ENCODE peak calls at places on chromosome 18, in ten cellular contexts. X, K, R, O, P, E, G, S, I and Q are unnamed samples.

GRCh38 chr18:53644799-53645471 is 579.5 kb downstream of the MBD2 start:
- DNase-seq in X (no peak), K (no peak), R (no peak), O (no peak), P (no peak), E (no peak), G (no peak), S (no peak), I (no peak), Q (no peak)

GRCh38 chr18:44740000-44740399 is 59.3 kb downstream of the SETBP1 start:
- DNase-seq in X (no peak), K (no peak), R (peak; percentile 69), O (no peak), P (no peak), E (no peak), G (no peak), S (no peak), I (no peak), Q (no peak)

GRCh38 chr18:45412577-45412976 is 202.7 kb upstream of the SLC14A2 start:
- DNase-seq in X (no peak), K (no peak), R (peak; percentile 80), O (no peak), P (no peak), E (no peak), G (no peak), S (no peak), I (no peak), Q (no peak)

GRCh38 chr18:23228102-23229051 is 93.1 kb downstream of the CABLES1 start:
- DNase-seq in X (peak; percentile 35), K (peak; percentile 50), R (peak; percentile 82), O (no peak), P (no peak), E (peak; percentile 55), G (no peak), S (no peak), I (no peak), Q (no peak)

GRCh38 chr18:7165846-7166393 is 48.3 kb upstream of the LAMA1 start:
- DNase-seq in X (no peak), K (no peak), R (no peak), O (no peak), P (no peak), E (no peak), G (no peak), S (no peak), I (no peak), Q (no peak)

GRCh38 chr18:74289137-74289536 is 2.6 kb downstream of the CYB5A start:
- DNase-seq in X (no peak), K (no peak), R (peak; percentile 39), O (no peak), P (no peak), E (no peak), G (no peak), S (no peak), I (no peak), Q (no peak)

GRCh38 chr18:79921984-79922965 is 29.2 kb downstream of the SLC66A2 start:
- DNase-seq in X (no peak), K (no peak), R (no peak), O (no peak), P (peak; percentile 41), E (no peak), G (peak; percentile 31), S (no peak), I (no peak), Q (no peak)

GRCh38 chr18:26489191-26489590 is 59.2 kb downstream of the KCTD1 start:
- DNase-seq in X (no peak), K (no peak), R (no peak), O (no peak), P (no peak), E (no peak), G (no peak), S (no peak), I (no peak), Q (no peak)

GRCh38 chr18:35852786-35853185 is 119.7 kb upstream of the RMP24 start:
- DNase-seq in X (no peak), K (no peak), R (no peak), O (no peak), P (no peak), E (no peak), G (no peak), S (no peak), I (no peak), Q (no peak)

GRCh38 chr18:2111456-2111855 is 459.8 kb downstream of the METTL4 start:
- DNase-seq in X (no peak), K (no peak), R (peak; percentile 68), O (no peak), P (no peak), E (no peak), G (peak; percentile 54), S (no peak), I (no peak), Q (no peak)

GRCh38 chr18:11871501-11871900 is 20.3 kb downstream of the CHMP1B start:
- DNase-seq in X (no peak), K (no peak), R (peak; percentile 27), O (no peak), P (no peak), E (no peak), G (no peak), S (no peak), I (no peak), Q (no peak)

GRCh38 chr18:67794512-67794911 is 278.0 kb upstream of the DSEL start:
- DNase-seq in X (no peak), K (no peak), R (no peak), O (no peak), P (no peak), E (no peak), G (no peak), S (no peak), I (no peak), Q (no peak)

GRCh38 chr18:79518683-79519128 is 123.0 kb downstream of the NFATC1 start:
- DNase-seq in X (no peak), K (no peak), R (no peak), O (no peak), P (no peak), E (no peak), G (peak; percentile 35), S (no peak), I (no peak), Q (peak; percentile 19)

GRCh38 chr18:7336616-7337015 is 105.7 kb downstream of the LRRC30 start:
- DNase-seq in X (no peak), K (no peak), R (no peak), O (no peak), P (no peak), E (no peak), G (no peak), S (no peak), I (no peak), Q (no peak)

GRCh38 chr18:70028084-70028483 is 80.4 kb upstream of the CD226 start:
- DNase-seq in X (no peak), K (no peak), R (no peak), O (no peak), P (no peak), E (no peak), G (no peak), S (no peak), I (no peak), Q (no peak)

GRCh38 chr18:77530732-77531131 is 281.1 kb downstream of the GALR1 start:
- DNase-seq in X (no peak), K (no peak), R (no peak), O (no peak), P (no peak), E (no peak), G (no peak), S (no peak), I (no peak), Q (no peak)

GRCh38 chr18:73728657-73729056 is 419.0 kb downstream of the FBXO15 start:
- DNase-seq in X (no peak), K (no peak), R (no peak), O (no peak), P (no peak), E (no peak), G (no peak), S (no peak), I (no peak), Q (no peak)

GRCh38 chr18:24488824-24489493 is 28.5 kb downstream of the HRH4 start:
- DNase-seq in X (no peak), K (no peak), R (peak; percentile 40), O (no peak), P (no peak), E (peak; percentile 38), G (no peak), S (no peak), I (peak; percentile 18), Q (no peak)

GRCh38 chr18:75135158-75135725 is 73.7 kb downstream of the PTGR3 start:
- DNase-seq in X (no peak), K (no peak), R (no peak), O (no peak), P (no peak), E (no peak), G (no peak), S (no peak), I (no peak), Q (no peak)

GRCh38 chr18:22282311-22283235 is 113.2 kb downstream of the GATA6 start:
- DNase-seq in X (no peak), K (no peak), R (peak; percentile 93), O (no peak), P (no peak), E (no peak), G (peak; percentile 49), S (no peak), I (no peak), Q (no peak)

GRCh38 chr18:67232991-67233390 is 283.5 kb downstream of the DSEL start:
- DNase-seq in X (no peak), K (no peak), R (no peak), O (no peak), P (no peak), E (no peak), G (no peak), S (no peak), I (no peak), Q (no peak)

GRCh38 chr18:71028285-71028762 is 739.5 kb downstream of the SOCS6 start:
- DNase-seq in X (no peak), K (no peak), R (no peak), O (no peak), P (no peak), E (no peak), G (no peak), S (no peak), I (no peak), Q (no peak)

GRCh38 chr18:28183418-28184078 is 6.6 kb upstream of the CDH2 start:
- DNase-seq in X (no peak), K (no peak), R (peak; percentile 52), O (no peak), P (no peak), E (no peak), G (peak; percentile 54), S (no peak), I (no peak), Q (no peak)

GRCh38 chr18:23300211-23300887 is 152.7 kb upstream of the RIOK3 start:
- DNase-seq in X (no peak), K (no peak), R (no peak), O (no peak), P (no peak), E (no peak), G (no peak), S (no peak), I (no peak), Q (no peak)

GRCh38 chr18:13259701-13260100 is 41.1 kb downstream of the LDLRAD4 start:
- DNase-seq in X (no peak), K (no peak), R (no peak), O (no peak), P (no peak), E (no peak), G (peak; percentile 36), S (no peak), I (no peak), Q (no peak)